ENCODE peak calls at places on chromosomes 1 and 21, in six cellular contexts. A, B, V, T, R and Y are unnamed samples.

GRCh38 chr1:224132901-224133300 is 19.0 kb downstream of the FBXO28 start:
- DNase-seq in B (no peak), V (no peak), T (no peak), R (no peak), A (no peak), Y (peak)

GRCh38 chr1:1013922-1014617 is 773 bp downstream of the ISG15 start:
- DNase-seq in R (no peak), V (no peak), A (no peak), T (peak), B (peak), Y (no peak)

GRCh38 chr1:211247921-211248320 is 11.2 kb upstream of the RCOR3 start:
- DNase-seq in V (peak), A (no peak), T (no peak), R (no peak), B (peak), Y (no peak)

GRCh38 chr1:153963850-153964331 is 554 bp upstream of the SLC39A1 start:
- DNase-seq in V (peak), R (no peak), A (no peak), B (no peak), T (peak), Y (peak)

GRCh38 chr1:236536540-236536939 is 12.8 kb downstream of the LGALS8 start:
- DNase-seq in R (no peak), A (no peak), T (no peak), B (no peak), V (no peak), Y (no peak)

GRCh38 chr1:115714572-115715141 is 53.9 kb downstream of the CASQ2 start:
- DNase-seq in T (no peak), R (no peak), V (peak), A (peak), B (no peak), Y (peak)

GRCh38 chr1:195697130-195697529 is 911.1 kb downstream of the KCNT2 start:
- DNase-seq in V (no peak), A (no peak), B (no peak), R (no peak), T (no peak), Y (no peak)

GRCh38 chr1:6802893-6803292 is 17.6 kb downstream of the CAMTA1 start:
- DNase-seq in V (no peak), T (no peak), A (no peak), B (no peak), R (no peak), Y (no peak)

GRCh38 chr1:29319300-29320110 is 83.2 kb downstream of the PTPRU start:
- DNase-seq in V (no peak), T (no peak), B (no peak), R (no peak), A (no peak), Y (no peak)

GRCh38 chr1:76433528-76433927 is 359.0 kb downstream of the ST6GALNAC3 start:
- DNase-seq in T (no peak), B (no peak), V (peak), R (no peak), A (no peak), Y (no peak)

GRCh38 chr1:230426246-230427101 is at the start of gene PGBD5:
- DNase-seq in T (peak), R (no peak), V (peak), A (peak), B (peak), Y (peak)

GRCh38 chr1:54475357-54476230 is 69.4 kb upstream of the SSBP3 start:
- DNase-seq in A (no peak), T (no peak), B (no peak), R (no peak), V (no peak), Y (no peak)

GRCh38 chr1:223429313-223429731 is 36.1 kb downstream of the CCDC185 start:
- DNase-seq in B (no peak), T (no peak), V (no peak), R (no peak), A (no peak), Y (peak)

GRCh38 chr21:44868707-44869106 is 4.8 kb downstream of the PTTG1IP start:
- DNase-seq in V (no peak), R (no peak), A (no peak), T (no peak), B (no peak), Y (no peak)

GRCh38 chr1:16907870-16908758 is 12.3 kb downstream of the RNU1-2 start:
- DNase-seq in T (no peak), V (no peak), R (no peak), B (no peak), A (no peak), Y (no peak)

GRCh38 chr1:52632732-52633290 is at the start of gene SHISAL2A:
- DNase-seq in R (no peak), T (peak), B (no peak), V (peak), A (peak), Y (no peak)
- H3K27ac ChIP-seq in R (peak), T (peak), B (no peak), V (no peak), A (peak), Y (no peak)

GRCh38 chr1:180562582-180562981 is 3.8 kb downstream of the OVAAL start:
- DNase-seq in R (no peak), T (no peak), A (no peak), B (no peak), V (no peak), Y (no peak)
- H3K27ac ChIP-seq in R (no peak), T (no peak), A (no peak), B (no peak), V (no peak), Y (no peak)

GRCh38 chr1:186880982-186881381 is 52.2 kb downstream of the PLA2G4A start:
- DNase-seq in A (peak), T (no peak), V (no peak), R (no peak), B (peak), Y (no peak)
- H3K27ac ChIP-seq in A (no peak), T (no peak), V (no peak), R (no peak), B (peak), Y (no peak)

GRCh38 chr1:66294692-66295384 is 239.1 kb upstream of the SGIP1 start:
- DNase-seq in B (no peak), T (no peak), V (no peak), A (peak), R (no peak), Y (peak)
- H3K27ac ChIP-seq in B (no peak), T (peak), V (no peak), A (no peak), R (peak), Y (peak)